ENCODE peak calls at places on chromosomes 3 and 15, in eight cellular contexts. F is mesendoderm; L is body of pancreas; W is WERI-Rb-1; H is mucosa of descending colon; C is bronchial epithelial cell; S is mammary epithelial cell; Q is CD8-positive, alpha-beta T cell. K is an unnamed sample. For H3K36me3, the result is how much of the 10 kb centered on the place peaks cover.

GRCh38 chr3:51929420-51930003 is 12.2 kb downstream of the RRP9 start:
- DNase-seq in F (peak), L (no peak), W (no peak), H (no peak), C (peak), S (no peak), Q (no peak), K (no peak)

GRCh38 chr3:143187132-143187531 is 67.6 kb downstream of the CHST2 start:
- DNase-seq in F (no peak), L (no peak), W (no peak), H (no peak), C (no peak), S (no peak), Q (no peak), K (no peak)

GRCh38 chr3:137347817-137348368 is 390.1 kb downstream of the IL20RB start:
- DNase-seq in F (peak), L (no peak), W (no peak), H (no peak), C (no peak), S (no peak), Q (no peak), K (no peak)

GRCh38 chr3:76043746-76044145 is 258.4 kb upstream of the ZNF717 start:
- DNase-seq in F (peak), L (no peak), W (no peak), H (no peak), C (no peak), S (no peak), Q (no peak), K (no peak)

GRCh38 chr15:99139276-99139675 is 34.4 kb downstream of the SYNM start:
- DNase-seq in F (peak), L (no peak), W (no peak), H (no peak), C (no peak), S (no peak), Q (no peak), K (no peak)

GRCh38 chr15:81504170-81504905 is 130.3 kb upstream of the TMC3 start:
- DNase-seq in F (no peak), L (peak), W (no peak), H (no peak), C (peak), S (peak), Q (no peak), K (no peak)

GRCh38 chr3:193827039-193827669 is 234.1 kb downstream of the OPA1 start:
- DNase-seq in F (no peak), L (no peak), W (no peak), H (no peak), C (no peak), S (no peak), Q (no peak), K (no peak)

GRCh38 chr3:46372492-46373359 is 2.0 kb downstream of the CCR5 start:
- DNase-seq in F (peak), L (no peak), W (no peak), H (no peak), C (peak), S (peak), Q (peak), K (no peak)

GRCh38 chr3:132232231-132232792 is 84.9 kb upstream of the ACP3 start:
- DNase-seq in F (no peak), L (no peak), W (no peak), H (no peak), C (peak), S (no peak), Q (no peak), K (no peak)

GRCh38 chr3:18389108-18389733 is 35.9 kb downstream of the SATB1 start:
- DNase-seq in F (peak), L (peak), W (no peak), H (no peak), C (peak), S (peak), Q (peak), K (no peak)

GRCh38 chr15:68205558-68205944 is 419 bp upstream of the CALML4 start:
- DNase-seq in F (no peak), L (no peak), W (no peak), H (no peak), C (no peak), S (no peak), Q (no peak), K (no peak)

GRCh38 chr3:124076231-124076630 is 84.3 kb upstream of the ROPN1 start:
- DNase-seq in F (no peak), L (no peak), W (no peak), H (no peak), C (no peak), S (no peak), Q (no peak), K (no peak)

GRCh38 chr3:42520906-42521305 is 18.5 kb downstream of the VIPR1 start:
- DNase-seq in F (no peak), L (no peak), W (no peak), H (no peak), C (no peak), S (no peak), Q (no peak), K (no peak)

GRCh38 chr15:72229076-72229946 is 1.7 kb downstream of the PKM start:
- DNase-seq in F (peak), L (no peak), W (no peak), H (no peak), C (peak), S (peak), Q (peak), K (no peak)

GRCh38 chr15:31974154-31974794 is 56.0 kb upstream of the CHRNA7 start:
- DNase-seq in F (no peak), L (no peak), W (no peak), H (no peak), C (no peak), S (no peak), Q (no peak), K (no peak)

GRCh38 chr15:67146875-67147381 is 81.5 kb downstream of the SMAD3 start:
- DNase-seq in F (peak), L (no peak), W (no peak), H (peak), C (peak), S (peak), Q (no peak), K (peak)

GRCh38 chr3:188006726-188007393 is 147.1 kb upstream of the LPP start:
- DNase-seq in F (no peak), L (no peak), W (peak), H (no peak), C (peak), S (no peak), Q (no peak), K (peak)

GRCh38 chr3:172106989-172107388 is 67.6 kb downstream of the FNDC3B start:
- DNase-seq in F (no peak), L (peak), W (no peak), H (no peak), C (peak), S (no peak), Q (peak), K (no peak)

GRCh38 chr3:56238299-56238698 is 230.0 kb downstream of the ERC2 start:
- DNase-seq in F (peak), L (no peak), W (no peak), H (no peak), C (no peak), S (no peak), Q (no peak), K (no peak)

GRCh38 chr3:104956620-104957345 is 409.9 kb upstream of the ALCAM start:
- DNase-seq in F (no peak), L (no peak), W (no peak), H (no peak), C (no peak), S (no peak), Q (no peak), K (no peak)

GRCh38 chr15:70339551-70340517 is 242.1 kb upstream of the TLE3 start:
- DNase-seq in F (no peak), L (peak), W (peak), H (no peak), C (no peak), S (no peak), Q (no peak), K (peak)

GRCh38 chr15:56831467-56831866 is 87.0 kb upstream of the TCF12 start:
- DNase-seq in F (no peak), L (no peak), W (no peak), H (no peak), C (no peak), S (no peak), Q (no peak), K (no peak)

GRCh38 chr3:41180396-41180795 is 18.9 kb upstream of the CTNNB1 start:
- DNase-seq in F (no peak), L (no peak), W (no peak), H (no peak), C (no peak), S (no peak), Q (no peak), K (no peak)

GRCh38 chr3:159911011-159911663 is 77.5 kb upstream of the IL12A start:
- DNase-seq in F (no peak), L (no peak), W (no peak), H (no peak), C (no peak), S (peak), Q (no peak), K (peak)
- H3K4me3 ChIP-seq in F (no peak), L (no peak), W (no peak), H (no peak), C (no peak), S (peak), Q (peak), K (peak)

GRCh38 chr15:50970524-50970923 is 62.0 kb downstream of the AP4E1 start:
- DNase-seq in F (no peak), L (no peak), W (no peak), H (no peak), C (no peak), S (no peak), Q (no peak), K (no peak)

GRCh38 chr15:50971542-50971941 is 63.1 kb downstream of the AP4E1 start:
- DNase-seq in F (no peak), L (no peak), W (no peak), H (no peak), C (no peak), S (no peak), Q (no peak), K (no peak)

GRCh38 chr15:50973605-50974004 is 65.1 kb downstream of the AP4E1 start:
- DNase-seq in F (no peak), L (no peak), W (no peak), H (no peak), C (no peak), S (no peak), Q (no peak), K (no peak)

GRCh38 chr15:50968353-50968752 is 59.9 kb downstream of the AP4E1 start:
- DNase-seq in F (no peak), L (no peak), W (no peak), H (no peak), C (peak), S (no peak), Q (no peak), K (no peak)

DNA sequence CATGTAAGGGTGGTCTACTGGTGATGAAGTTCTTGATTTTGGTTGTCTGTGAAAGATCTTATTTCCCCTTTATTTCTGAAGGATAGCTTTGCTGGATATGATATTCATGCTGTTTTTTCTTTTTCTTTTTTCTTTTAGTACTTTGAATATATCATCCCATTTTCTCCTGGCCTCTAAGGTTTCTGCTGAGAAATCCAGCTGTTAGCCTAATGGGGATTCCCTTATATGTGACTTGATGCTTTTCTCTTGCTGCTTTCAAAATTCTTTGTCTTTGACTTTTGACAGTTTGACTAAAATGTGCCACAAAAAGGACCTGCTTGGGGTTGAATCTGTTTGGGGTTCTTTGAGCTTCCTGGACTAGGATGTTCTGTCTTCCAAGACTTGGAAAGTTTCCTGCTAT is 62.6 kb downstream of the AP4E1 start:
- DNase-seq in F (no peak), L (no peak), W (no peak), H (no peak), C (no peak), S (no peak), Q (no peak), K (no peak)
- H3K36me3 ChIP-seq in F (under half), L (under half), W (under half), H (under half), C (under half), S (under half), Q (under half), K (half or more)

GRCh38 chr3:71754610-71755253 is 1.1 kb downstream of the GPR27 start:
- DNase-seq in F (peak), L (no peak), W (no peak), H (no peak), C (no peak), S (no peak), Q (no peak), K (no peak)
- H3K4me3 ChIP-seq in F (peak), L (no peak), W (no peak), H (no peak), C (no peak), S (peak), Q (no peak), K (peak)

GRCh38 chr3:10278501-10278900 is 14.2 kb downstream of the GHRL start:
- DNase-seq in F (no peak), L (no peak), W (no peak), H (no peak), C (no peak), S (no peak), Q (no peak), K (no peak)

GRCh38 chr3:10274601-10275000 is 18.1 kb downstream of the GHRL start:
- DNase-seq in F (no peak), L (no peak), W (no peak), H (no peak), C (no peak), S (no peak), Q (no peak), K (no peak)

GRCh38 chr3:10279384-10280176 is 13.2 kb downstream of the GHRL start:
- DNase-seq in F (no peak), L (no peak), W (no peak), H (no peak), C (no peak), S (no peak), Q (no peak), K (no peak)

GRCh38 chr3:10280177-10280529 is 12.6 kb downstream of the GHRL start:
- DNase-seq in F (peak), L (no peak), W (no peak), H (no peak), C (peak), S (no peak), Q (no peak), K (no peak)

GRCh38 chr3:10277115-10277625 is 15.6 kb downstream of the GHRL start:
- DNase-seq in F (no peak), L (no peak), W (no peak), H (no peak), C (no peak), S (no peak), Q (no peak), K (no peak)
- H3K36me3 ChIP-seq in F (under half), L (under half), W (half or more), H (under half), C (under half), S (under half), Q (under half), K (under half)

GRCh38 chr15:85408270-85408746 is 27.9 kb downstream of the AKAP13 start:
- DNase-seq in F (no peak), L (no peak), W (no peak), H (no peak), C (no peak), S (no peak), Q (no peak), K (no peak)
- H3K4me3 ChIP-seq in F (no peak), L (no peak), W (no peak), H (no peak), C (no peak), S (no peak), Q (no peak), K (peak)

DNA sequence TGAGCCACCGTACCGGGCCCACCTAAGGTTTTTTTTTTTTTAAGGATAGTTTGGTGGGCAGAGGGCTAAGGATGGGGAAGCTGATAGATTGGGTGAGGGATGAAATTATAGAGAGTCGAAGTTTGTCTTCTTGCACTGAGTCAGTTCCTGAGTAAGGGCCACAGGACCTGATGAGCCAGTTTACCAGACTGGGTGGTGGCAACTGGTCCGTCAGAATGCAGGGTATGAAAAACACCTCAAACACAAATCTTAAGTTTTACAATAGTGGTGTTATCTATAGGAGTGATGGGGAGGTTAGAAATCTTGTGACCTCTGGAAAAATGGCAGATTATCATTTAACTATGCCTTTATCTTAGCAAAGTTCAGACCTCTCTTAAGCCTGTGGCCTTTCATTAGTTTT is 2.8 kb downstream of the ZNF860 start:
- DNase-seq in F (no peak), L (no peak), W (no peak), H (no peak), C (no peak), S (no peak), Q (no peak), K (no peak)
- H3K36me3 ChIP-seq in F (under half), L (under half), W (under half), H (under half), C (under half), S (under half), Q (under half), K (under half)

GRCh38 chr3:37321260-37321852 is 147.0 kb upstream of the LRRFIP2 start:
- DNase-seq in F (no peak), L (no peak), W (no peak), H (no peak), C (no peak), S (no peak), Q (no peak), K (no peak)
- H3K4me3 ChIP-seq in F (no peak), L (no peak), W (no peak), H (no peak), C (no peak), S (no peak), Q (no peak), K (no peak)

DNA sequence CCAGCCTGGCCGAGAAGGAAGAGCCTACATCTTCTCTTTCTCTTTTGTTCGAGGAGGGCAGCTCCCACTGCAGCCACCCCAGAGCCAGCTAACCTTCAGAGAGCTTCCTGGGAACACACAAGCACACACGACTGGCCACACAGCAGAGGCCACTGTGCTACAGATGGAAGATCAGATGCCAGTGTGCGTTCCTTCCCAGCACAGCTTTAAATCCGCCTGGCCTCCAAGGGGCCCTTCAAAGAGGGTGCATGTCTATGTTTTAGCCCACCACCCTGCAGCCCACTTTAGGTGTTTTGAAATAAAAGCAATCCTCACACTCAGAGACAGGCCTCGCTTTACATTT is 12.4 kb downstream of the ALDH1A3 start:
- DNase-seq in F (no peak), L (no peak), W (no peak), H (no peak), C (no peak), S (no peak), Q (no peak), K (no peak)
- H3K36me3 ChIP-seq in F (under half), L (under half), W (under half), H (under half), C (under half), S (half or more), Q (under half), K (half or more)